ENCODE peak calls at places on chromosomes 3 and 15, in five cellular contexts. One of them, this sample, is unnamed.

GRCh38 chr3:172061724-172062184 is 22.4 kb downstream of the FNDC3B start:
- DNase-seq in colonic mucosa: no peak
- DNase-seq in HCT116: no peak
- DNase-seq in A549: peak
- DNase-seq in ovary: no peak
- DNase-seq in this sample: no peak

GRCh38 chr3:105802073-105802706 is 66.6 kb downstream of the CBLB start:
- DNase-seq in ovary: no peak
- DNase-seq in colonic mucosa: no peak
- DNase-seq in A549: no peak
- DNase-seq in HCT116: no peak
- DNase-seq in this sample: no peak

GRCh38 chr3:49397470-49397869 is 14.3 kb downstream of the RHOA start:
- DNase-seq in A549: peak
- DNase-seq in HCT116: no peak
- DNase-seq in ovary: no peak
- DNase-seq in colonic mucosa: no peak
- DNase-seq in this sample: no peak

GRCh38 chr3:190058486-190059241 is 62.0 kb downstream of the P3H2 start:
- DNase-seq in A549: no peak
- DNase-seq in ovary: no peak
- DNase-seq in colonic mucosa: no peak
- DNase-seq in HCT116: no peak
- DNase-seq in this sample: no peak

GRCh38 chr3:111864821-111865656 is 6.0 kb downstream of the PHLDB2 start:
- DNase-seq in A549: peak
- DNase-seq in colonic mucosa: no peak
- DNase-seq in ovary: peak
- DNase-seq in HCT116: no peak
- DNase-seq in this sample: peak

GRCh38 chr15:58525926-58526538 is 94.2 kb downstream of the LIPC start:
- DNase-seq in HCT116: no peak
- DNase-seq in ovary: no peak
- DNase-seq in A549: no peak
- DNase-seq in colonic mucosa: no peak
- DNase-seq in this sample: no peak

GRCh38 chr3:632571-633170 is 436.1 kb downstream of the CHL1 start:
- DNase-seq in A549: peak
- DNase-seq in ovary: no peak
- DNase-seq in HCT116: peak
- DNase-seq in colonic mucosa: peak
- DNase-seq in this sample: peak

GRCh38 chr3:184275961-184276910 is at the start of gene ECE2:
- DNase-seq in A549: no peak
- DNase-seq in ovary: no peak
- DNase-seq in HCT116: no peak
- DNase-seq in colonic mucosa: no peak
- DNase-seq in this sample: no peak

GRCh38 chr3:150412599-150413069 is 4.5 kb downstream of the TSC22D2 start:
- DNase-seq in colonic mucosa: no peak
- DNase-seq in HCT116: no peak
- DNase-seq in A549: peak
- DNase-seq in ovary: no peak
- DNase-seq in this sample: peak

GRCh38 chr15:90716317-90716975 is 700 bp upstream of the BLM start:
- DNase-seq in A549: peak
- DNase-seq in HCT116: no peak
- DNase-seq in ovary: no peak
- DNase-seq in colonic mucosa: no peak
- DNase-seq in this sample: no peak

GRCh38 chr3:116614795-116615362 is 94.7 kb upstream of the TUSC7 start:
- DNase-seq in HCT116: no peak
- DNase-seq in colonic mucosa: no peak
- DNase-seq in ovary: no peak
- DNase-seq in A549: no peak
- DNase-seq in this sample: no peak

GRCh38 chr3:126124148-126124868 is 40.4 kb upstream of the SLC41A3 start:
- DNase-seq in A549: no peak
- DNase-seq in ovary: peak
- DNase-seq in colonic mucosa: peak
- DNase-seq in HCT116: no peak
- DNase-seq in this sample: no peak

GRCh38 chr3:129211772-129212171 is 28.1 kb upstream of the CNBP start:
- DNase-seq in HCT116: peak
- DNase-seq in ovary: peak
- DNase-seq in A549: peak
- DNase-seq in colonic mucosa: peak
- DNase-seq in this sample: peak

GRCh38 chr3:100891033-100891432 is 102.2 kb downstream of the ABI3BP start:
- DNase-seq in colonic mucosa: no peak
- DNase-seq in A549: peak
- DNase-seq in HCT116: no peak
- DNase-seq in ovary: no peak
- DNase-seq in this sample: no peak

GRCh38 chr3:184361932-184362667 is 590 bp downstream of the POLR2H start:
- DNase-seq in colonic mucosa: peak
- DNase-seq in HCT116: peak
- DNase-seq in A549: peak
- DNase-seq in ovary: no peak
- DNase-seq in this sample: peak

GRCh38 chr15:47371939-47372338 is 345.4 kb upstream of the SEMA6D start:
- DNase-seq in HCT116: no peak
- DNase-seq in colonic mucosa: no peak
- DNase-seq in ovary: no peak
- DNase-seq in A549: no peak
- DNase-seq in this sample: no peak

GRCh38 chr15:47376190-47376589 is 341.1 kb upstream of the SEMA6D start:
- DNase-seq in colonic mucosa: no peak
- DNase-seq in ovary: no peak
- DNase-seq in A549: no peak
- DNase-seq in HCT116: no peak
- DNase-seq in this sample: no peak

GRCh38 chr15:47377465-47377864 is 339.8 kb upstream of the SEMA6D start:
- DNase-seq in HCT116: no peak
- DNase-seq in ovary: no peak
- DNase-seq in colonic mucosa: no peak
- DNase-seq in A549: no peak
- DNase-seq in this sample: no peak

GRCh38 chr15:47378527-47378926 is 338.8 kb upstream of the SEMA6D start:
- DNase-seq in HCT116: no peak
- DNase-seq in A549: no peak
- DNase-seq in colonic mucosa: no peak
- DNase-seq in ovary: no peak
- DNase-seq in this sample: no peak

DNA sequence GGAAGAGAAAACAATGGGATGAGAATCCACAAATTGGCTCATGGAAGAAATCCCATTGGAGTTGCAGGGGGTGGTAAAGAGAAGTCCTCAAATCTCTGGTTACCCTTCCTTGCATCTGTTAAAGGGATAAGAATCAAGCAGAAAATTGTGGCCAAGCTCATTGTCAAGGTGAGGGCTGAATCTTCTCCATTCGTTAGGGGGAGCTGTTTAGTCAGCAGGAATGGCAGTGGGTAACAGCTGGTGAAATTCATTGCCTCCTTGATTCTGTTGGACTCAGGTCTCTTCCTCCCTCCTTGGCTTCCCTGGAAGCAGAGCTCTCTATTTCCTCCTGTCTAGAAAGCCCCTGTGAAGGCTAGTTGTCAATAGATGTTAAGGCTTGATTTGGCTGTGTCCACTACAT is 343.1 kb upstream of the SEMA6D start:
- DNase-seq in HCT116: no peak
- DNase-seq in A549: peak
- DNase-seq in colonic mucosa: no peak
- DNase-seq in ovary: no peak
- DNase-seq in this sample: no peak
- TF ChIP-seq CTCF in HCT116: no peak
- TF ChIP-seq CTCF in A549: no peak
- TF ChIP-seq CTCF in colonic mucosa: no peak
- TF ChIP-seq CTCF in ovary: no peak
- TF ChIP-seq CTCF in this sample: no peak

DNA sequence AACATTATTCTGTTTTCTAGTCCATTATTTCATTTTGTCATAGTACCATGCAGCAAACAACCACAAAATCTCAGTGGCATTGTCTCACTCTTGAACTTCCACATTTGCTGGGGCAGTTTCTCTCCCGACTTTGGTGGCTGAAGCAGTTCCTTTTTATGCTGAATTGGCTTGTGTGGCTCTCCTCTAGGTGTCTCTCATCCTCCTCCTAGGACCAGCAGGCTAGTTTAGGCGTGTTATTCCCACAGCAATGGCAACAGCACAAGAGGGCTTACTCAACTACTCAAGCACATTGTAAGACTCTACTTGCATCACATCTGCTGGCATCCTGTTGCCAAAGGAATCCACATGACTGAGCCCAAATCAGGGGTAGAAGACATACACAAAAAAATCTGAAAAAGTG is 201.8 kb upstream of the KCNH8 start:
- DNase-seq in ovary: no peak
- DNase-seq in A549: peak
- DNase-seq in colonic mucosa: no peak
- DNase-seq in HCT116: no peak
- DNase-seq in this sample: no peak
- TF ChIP-seq CTCF in ovary: no peak
- TF ChIP-seq CTCF in A549: no peak
- TF ChIP-seq CTCF in colonic mucosa: no peak
- TF ChIP-seq CTCF in HCT116: no peak
- TF ChIP-seq CTCF in this sample: no peak

GRCh38 chr3:33717616-33717865 is 513 bp downstream of the CLASP2 start:
- DNase-seq in ovary: peak
- DNase-seq in A549: no peak
- DNase-seq in colonic mucosa: peak
- DNase-seq in HCT116: peak
- DNase-seq in this sample: peak

GRCh38 chr3:33718595-33718907 is 497 bp upstream of the CLASP2 start:
- DNase-seq in ovary: no peak
- DNase-seq in HCT116: no peak
- DNase-seq in colonic mucosa: peak
- DNase-seq in A549: no peak
- DNase-seq in this sample: no peak

GRCh38 chr3:33716227-33716626 is 1.8 kb downstream of the CLASP2 start:
- DNase-seq in ovary: no peak
- DNase-seq in HCT116: no peak
- DNase-seq in A549: no peak
- DNase-seq in colonic mucosa: no peak
- DNase-seq in this sample: no peak

GRCh38 chr3:33722186-33722585 is 4.1 kb upstream of the CLASP2 start:
- DNase-seq in HCT116: no peak
- DNase-seq in colonic mucosa: no peak
- DNase-seq in A549: no peak
- DNase-seq in ovary: no peak
- DNase-seq in this sample: no peak

DNA sequence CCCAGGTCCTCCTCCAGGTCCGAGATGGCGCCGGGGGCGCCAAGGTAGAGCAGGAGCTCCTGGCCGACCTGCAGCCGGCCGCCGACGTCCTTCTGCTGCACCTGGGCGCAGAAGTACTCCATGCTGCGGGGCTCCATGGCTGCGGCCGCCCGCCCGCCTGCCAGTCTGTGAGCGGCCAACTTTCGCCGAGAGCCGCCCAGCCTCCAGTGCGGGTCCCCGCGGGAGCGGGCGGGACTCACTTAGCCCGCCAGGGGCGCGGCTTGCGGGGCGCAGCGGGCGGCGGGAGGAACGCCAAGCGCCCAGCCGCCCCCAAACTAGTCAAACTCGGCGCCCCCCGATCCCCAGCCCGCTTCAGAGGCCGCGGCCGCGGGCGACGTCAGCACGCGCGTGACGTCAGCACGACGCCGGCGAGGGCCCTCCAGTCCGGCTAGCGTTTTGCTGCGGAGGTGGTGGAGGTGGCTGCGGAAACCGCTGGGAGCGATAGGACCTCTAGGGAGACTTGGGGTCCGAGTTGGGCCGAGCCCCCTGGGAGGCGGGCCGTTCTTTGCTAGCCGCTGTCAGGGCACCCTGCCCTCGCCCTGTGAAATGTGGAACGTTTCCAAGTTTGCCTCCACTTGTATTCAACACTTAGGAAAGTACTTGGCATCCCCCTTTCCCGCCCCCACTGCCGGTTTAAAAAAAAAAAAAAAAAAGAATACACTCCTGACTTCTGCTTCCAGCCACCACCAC is at the start of gene CLASP2:
- DNase-seq in A549: peak
- DNase-seq in HCT116: peak
- DNase-seq in ovary: peak
- DNase-seq in colonic mucosa: peak
- DNase-seq in this sample: peak
- TF ChIP-seq CTCF in A549: no peak
- TF ChIP-seq CTCF in HCT116: no peak
- TF ChIP-seq CTCF in ovary: no peak
- TF ChIP-seq CTCF in colonic mucosa: no peak
- TF ChIP-seq CTCF in this sample: no peak

GRCh38 chr3:27105904-27106303 is 263.3 kb downstream of the NEK10 start:
- DNase-seq in colonic mucosa: no peak
- DNase-seq in ovary: no peak
- DNase-seq in A549: no peak
- DNase-seq in HCT116: no peak
- DNase-seq in this sample: peak
- TF ChIP-seq CTCF in colonic mucosa: no peak
- TF ChIP-seq CTCF in ovary: no peak
- TF ChIP-seq CTCF in A549: peak
- TF ChIP-seq CTCF in HCT116: no peak
- TF ChIP-seq CTCF in this sample: peak

GRCh38 chr15:85760531-85761371 is 34.0 kb downstream of the KLHL25 start:
- DNase-seq in ovary: no peak
- DNase-seq in A549: no peak
- DNase-seq in colonic mucosa: no peak
- DNase-seq in HCT116: no peak
- DNase-seq in this sample: no peak
- TF ChIP-seq CTCF in ovary: no peak
- TF ChIP-seq CTCF in A549: peak
- TF ChIP-seq CTCF in colonic mucosa: no peak
- TF ChIP-seq CTCF in HCT116: peak
- TF ChIP-seq CTCF in this sample: no peak